ENCODE peak calls at places on chromosomes 2 and 18, in four cellular contexts. L, J, F and B are unnamed samples.

GRCh38 chr2:195486987-195487644 is 169.9 kb upstream of the SLC39A10 start:
- DNase-seq in L (no peak), J (no peak), F (peak; percentile 22), B (no peak)

GRCh38 chr18:48222118-48222517 is 187.1 kb downstream of the ZBTB7C start:
- DNase-seq in L (no peak), J (no peak), F (no peak), B (no peak)

GRCh38 chr2:151947524-151948165 is 119.4 kb upstream of the ARL5A start:
- DNase-seq in L (peak; percentile 45), J (peak; percentile 13), F (no peak), B (no peak)

GRCh38 chr2:36792947-36793346 is 96.4 kb downstream of the VIT start:
- DNase-seq in L (no peak), J (no peak), F (no peak), B (no peak)

GRCh38 chr2:92073036-92073814 is 2798.0 kb upstream of the TEKT4 start:
- DNase-seq in L (peak; percentile 17), J (no peak), F (no peak), B (peak; percentile 0)

GRCh38 chr2:240898108-240898730 is 2.3 kb upstream of the MAB21L4 start:
- DNase-seq in L (no peak), J (no peak), F (no peak), B (no peak)

GRCh38 chr2:231397011-231397927 is 1.8 kb downstream of the B3GNT7 start:
- DNase-seq in L (peak; percentile 20), J (no peak), F (no peak), B (peak; percentile 40)

GRCh38 chr2:147715807-147716206 is 129.0 kb upstream of the ACVR2A start:
- DNase-seq in L (no peak), J (no peak), F (no peak), B (peak; percentile 17)

GRCh38 chr2:86562485-86562890 is 755 bp downstream of the CHMP3 start:
- DNase-seq in L (no peak), J (no peak), F (no peak), B (no peak)

GRCh38 chr2:101112772-101113157 is 38.4 kb downstream of the TBC1D8 start:
- DNase-seq in L (no peak), J (no peak), F (no peak), B (no peak)

GRCh38 chr2:95315801-95316411 is 18.8 kb downstream of the KCNIP3 start:
- DNase-seq in L (peak; percentile 17), J (peak; percentile 91), F (no peak), B (no peak)

GRCh38 chr18:24913507-24914147 is 438.3 kb downstream of the ZNF521 start:
- DNase-seq in L (no peak), J (no peak), F (no peak), B (no peak)

GRCh38 chr2:10514287-10514686 is 66.2 kb upstream of the ODC1 start:
- DNase-seq in L (no peak), J (no peak), F (no peak), B (no peak)

GRCh38 chr2:204019572-204020501 is 83.3 kb downstream of the ICOS start:
- DNase-seq in L (no peak), J (no peak), F (no peak), B (no peak)

GRCh38 chr2:218890369-218890768 is 9.7 kb downstream of the WNT10A start:
- DNase-seq in L (no peak), J (no peak), F (no peak), B (no peak)

GRCh38 chr18:34261865-34262780 is 37.4 kb upstream of the NOL4 start:
- DNase-seq in L (no peak), J (no peak), F (no peak), B (peak; percentile 5)

GRCh38 chr2:235002198-235003095 is 50.6 kb downstream of the SH3BP4 start:
- DNase-seq in L (no peak), J (peak; percentile 73), F (no peak), B (no peak)

GRCh38 chr2:64467463-64467843 is 13.5 kb downstream of the LGALSL start:
- DNase-seq in L (peak; percentile 54), J (no peak), F (no peak), B (no peak)

GRCh38 chr2:174004900-174005605 is 39.9 kb upstream of the SP3 start:
- DNase-seq in L (peak; percentile 61), J (peak; percentile 72), F (no peak), B (no peak)

GRCh38 chr2:218857371-218858137 is 2.1 kb upstream of the WNT6 start:
- DNase-seq in L (no peak), J (no peak), F (no peak), B (no peak)

GRCh38 chr2:114550895-114551793 is 108.7 kb downstream of the DPP10 start:
- DNase-seq in L (peak; percentile 39), J (no peak), F (no peak), B (peak; percentile 36)

GRCh38 chr2:109497447-109497846 is 116.3 kb downstream of the SEPTIN10 start:
- DNase-seq in L (no peak), J (peak; percentile 57), F (no peak), B (no peak)